ENCODE peak calls at places on chromosomes 4 and X, in ten cellular contexts. E, I, C, R, V, B, J, A, N and Q are unnamed samples.

GRCh38 chr4:73725499-73725898 is 14.9 kb upstream of the CXCL8 start:
- DNase-seq in I (no peak), V (no peak), B (no peak), A (no peak), N (no peak), R (no peak), J (no peak), E (no peak), C (no peak), Q (no peak)

GRCh38 chr4:107856901-107857300 is 32.2 kb downstream of the SGMS2 start:
- DNase-seq in E (no peak), A (no peak), N (no peak), V (no peak), C (no peak), I (no peak), B (no peak), J (no peak), R (no peak), Q (no peak)

GRCh38 chr4:38610844-38611550 is 53.0 kb upstream of the KLF3 start:
- DNase-seq in R (no peak), I (no peak), E (no peak), J (no peak), C (no peak), N (no peak), V (no peak), A (no peak), B (no peak), Q (no peak)

GRCh38 chr4:114151-114550 is 10.2 kb upstream of the ZNF718 start:
- DNase-seq in J (no peak), A (no peak), B (no peak), N (no peak), I (no peak), E (no peak), V (no peak), R (no peak), C (no peak), Q (no peak)

GRCh38 chrX:126655061-126655460 is 102.4 kb upstream of the DCAF12L1 start:
- DNase-seq in B (no peak), V (no peak), I (no peak), C (no peak), R (no peak), N (no peak), E (no peak), A (no peak), J (no peak), Q (no peak)

GRCh38 chr4:184805462-184806245 is 20.1 kb downstream of the ACSL1 start:
- DNase-seq in V (peak; percentile 63), E (no peak), J (peak; percentile 56), N (no peak), R (no peak), C (no peak), A (no peak), B (peak; percentile 80), I (no peak), Q (peak; percentile 39)

GRCh38 chr4:41143721-41144379 is 70.5 kb downstream of the APBB2 start:
- DNase-seq in I (no peak), N (no peak), R (no peak), B (no peak), J (no peak), V (no peak), E (no peak), C (no peak), A (no peak), Q (peak; percentile 52)

GRCh38 chr4:66048861-66049260 is 378.6 kb upstream of the EPHA5 start:
- DNase-seq in E (no peak), J (no peak), B (no peak), C (no peak), R (no peak), A (no peak), V (no peak), N (no peak), I (no peak), Q (peak; percentile 5)

GRCh38 chr4:83569967-83570366 is 34.1 kb downstream of the GPAT3 start:
- DNase-seq in E (no peak), C (no peak), R (no peak), V (no peak), N (no peak), J (no peak), I (no peak), B (no peak), A (no peak), Q (no peak)

GRCh38 chrX:16838202-16839066 is 31.7 kb downstream of the RBBP7 start:
- DNase-seq in A (no peak), B (no peak), N (no peak), I (no peak), J (peak; percentile 45), C (peak; percentile 80), E (no peak), V (no peak), R (no peak), Q (peak; percentile 86)